ENCODE peak calls at places on chromosomes 7 and 10, in five cellular contexts. J is heart right ventricle; A is activated CD8-positive, alpha-beta T cell treated with anti-CD3 and anti-CD28 coated beads, Interleukin-2, amount 10 ng/mL, durations not matched to agents 7 days and 5 days; I is T-helper 17 cell; E is HCT116. D is an unnamed sample.

GRCh38 chr7:74420006-74420405 is 33.7 kb upstream of the GTF2IRD1 start:
- ATAC-seq in J (no peak), E (no peak), I (no peak), A (no peak), D (no peak)

GRCh38 chr7:132568962-132569361 is 7.3 kb downstream of the PLXNA4 start:
- ATAC-seq in E (no peak), I (no peak), A (no peak), J (no peak), D (no peak)

GRCh38 chr7:100662377-100662776 is 6.1 kb upstream of the ACTL6B start:
- ATAC-seq in A (no peak), E (peak), J (no peak), I (no peak), D (no peak)

GRCh38 chr7:151506901-151507382 is 12.8 kb downstream of the RHEB start:
- ATAC-seq in J (no peak), E (peak), I (peak), A (no peak), D (peak)

GRCh38 chr7:96322847-96323461 is 1.1 kb upstream of the SLC25A13 start:
- ATAC-seq in J (no peak), E (no peak), I (no peak), A (no peak), D (no peak)

GRCh38 chr7:81937091-81937490 is 167.2 kb upstream of the HGF start:
- ATAC-seq in A (no peak), J (no peak), E (no peak), I (no peak), D (no peak)

GRCh38 chr7:106255246-106255645 is 29.5 kb downstream of the NAMPT start:
- ATAC-seq in E (no peak), J (no peak), I (no peak), A (no peak), D (peak)

GRCh38 chr10:80946957-80947722 is 409.4 kb downstream of the SH2D4B start:
- ATAC-seq in A (no peak), E (no peak), J (no peak), I (no peak), D (no peak)

GRCh38 chr7:41047192-41047591 is 655.7 kb downstream of the INHBA start:
- ATAC-seq in E (no peak), A (no peak), I (no peak), J (no peak), D (no peak)

GRCh38 chr10:132229096-132229495 is 42.3 kb downstream of the DPYSL4 start:
- ATAC-seq in A (no peak), I (no peak), E (no peak), J (no peak), D (no peak)

GRCh38 chr10:95285556-95285955 is 5.2 kb downstream of the PDLIM1 start:
- ATAC-seq in J (no peak), I (no peak), E (no peak), A (no peak), D (no peak)

GRCh38 chr10:84522612-84523462 is 194.4 kb downstream of the CCSER2 start:
- ATAC-seq in E (no peak), I (no peak), A (no peak), J (no peak), D (no peak)

GRCh38 chr7:99102809-99103690 is 40.9 kb downstream of the SMURF1 start:
- ATAC-seq in A (no peak), E (peak), J (no peak), I (peak), D (peak)

GRCh38 chr10:48449501-48450232 is 143.2 kb downstream of the MAPK8 start:
- ATAC-seq in I (no peak), E (peak), J (peak), A (no peak), D (no peak)

GRCh38 chr7:116571037-116571436 is 46.2 kb downstream of the CAV1 start:
- ATAC-seq in A (no peak), E (no peak), I (no peak), J (no peak), D (no peak)

GRCh38 chr7:31493714-31494181 is 20.1 kb upstream of the ITPRID1 start:
- ATAC-seq in I (no peak), J (no peak), A (no peak), E (no peak), D (no peak)

GRCh38 chr10:121043124-121043849 is 192.1 kb downstream of the WDR11 start:
- ATAC-seq in A (no peak), J (no peak), E (no peak), I (no peak), D (no peak)

GRCh38 chr7:2644514-2645273 is 12.9 kb downstream of the TTYH3 start:
- ATAC-seq in I (peak), E (no peak), J (no peak), A (peak), D (peak)

GRCh38 chr10:6044060-6044459 is 18.1 kb downstream of the IL2RA start:
- ATAC-seq in E (no peak), J (no peak), A (peak), I (peak), D (no peak)

GRCh38 chr10:3080608-3081007 is 13.3 kb downstream of the PFKP start:
- ATAC-seq in I (no peak), J (peak), A (no peak), E (peak), D (no peak)

GRCh38 chr10:21173433-21173963 is 276.4 kb upstream of the NEBL start:
- ATAC-seq in E (no peak), J (no peak), A (no peak), I (no peak), D (no peak)

GRCh38 chr10:129550111-129550510 is 83.1 kb downstream of the MGMT start:
- ATAC-seq in A (no peak), J (no peak), E (no peak), I (no peak), D (no peak)

GRCh38 chr10:100362570-100363496 is 15.8 kb downstream of the SCD start:
- ATAC-seq in I (no peak), A (no peak), J (no peak), E (no peak), D (no peak)

GRCh38 chr10:97991875-97992274 is 38.5 kb downstream of the CRTAC1 start:
- ATAC-seq in I (no peak), J (no peak), A (no peak), E (no peak), D (no peak)

GRCh38 chr10:114274616-114275453 is 35.8 kb downstream of the VWA2 start:
- ATAC-seq in I (no peak), E (no peak), J (no peak), A (no peak), D (no peak)

GRCh38 chr10:77865585-77866324 is 60.8 kb downstream of the DLG5 start:
- ATAC-seq in J (no peak), E (no peak), A (no peak), I (no peak), D (no peak)

GRCh38 chr10:3222068-3222467 is 49.5 kb upstream of the PITRM1 start:
- ATAC-seq in E (no peak), J (no peak), A (no peak), I (peak), D (no peak)

GRCh38 chr10:86046845-86047460 is 319.6 kb downstream of the GRID1 start:
- ATAC-seq in J (no peak), E (peak), I (peak), A (no peak), D (peak)

GRCh38 chr10:101897633-101898032 is 54.0 kb upstream of the KCNIP2 start:
- ATAC-seq in A (no peak), J (peak), E (no peak), I (no peak), D (no peak)

GRCh38 chr10:132588301-132589013 is 50.9 kb downstream of the INPP5A start:
- ATAC-seq in E (no peak), I (peak), A (peak), J (peak), D (peak)

GRCh38 chr10:11161910-11162309 is 144.2 kb downstream of the CELF2 start:
- ATAC-seq in I (no peak), A (no peak), E (no peak), J (no peak), D (no peak)

GRCh38 chr10:775245-776075 is 86.0 kb upstream of the DIP2C start:
- ATAC-seq in I (no peak), A (no peak), J (no peak), E (peak), D (no peak)

GRCh38 chr10:5478694-5479305 is 20.6 kb downstream of the CALML5 start:
- ATAC-seq in E (no peak), J (no peak), I (no peak), A (no peak), D (no peak)